ENCODE peak calls at places on chromosomes 5 and 9, in five cellular contexts. One of them, this sample, is unnamed.

GRCh38 chr5:82376309-82376708 is 98.2 kb upstream of the RPS23 start:
- DNase-seq in WTC11: no peak
- DNase-seq in cardiac fibroblast: no peak
- DNase-seq in left ventricle myocardium inferior: no peak
- DNase-seq in nephron progenitor cell: no peak
- DNase-seq in this sample: no peak

GRCh38 chr9:83062653-83063527 is at the start of gene RASEF:
- DNase-seq in WTC11: peak
- DNase-seq in cardiac fibroblast: no peak
- DNase-seq in left ventricle myocardium inferior: no peak
- DNase-seq in nephron progenitor cell: peak
- DNase-seq in this sample: peak

GRCh38 chr5:179244051-179244450 is 101.2 kb downstream of the ADAMTS2 start:
- DNase-seq in WTC11: no peak
- DNase-seq in cardiac fibroblast: peak
- DNase-seq in left ventricle myocardium inferior: no peak
- DNase-seq in nephron progenitor cell: no peak
- DNase-seq in this sample: no peak

GRCh38 chr9:69554945-69555344 is 117.2 kb downstream of the APBA1 start:
- DNase-seq in WTC11: no peak
- DNase-seq in cardiac fibroblast: peak
- DNase-seq in left ventricle myocardium inferior: no peak
- DNase-seq in nephron progenitor cell: no peak
- DNase-seq in this sample: no peak

GRCh38 chr5:134100283-134101011 is 14.0 kb upstream of the TCF7 start:
- DNase-seq in WTC11: peak
- DNase-seq in cardiac fibroblast: peak
- DNase-seq in left ventricle myocardium inferior: no peak
- DNase-seq in nephron progenitor cell: no peak
- DNase-seq in this sample: no peak

GRCh38 chr5:119400248-119400647 is 44.4 kb downstream of the TNFAIP8 start:
- DNase-seq in WTC11: no peak
- DNase-seq in cardiac fibroblast: no peak
- DNase-seq in left ventricle myocardium inferior: no peak
- DNase-seq in nephron progenitor cell: peak
- DNase-seq in this sample: no peak

GRCh38 chr5:150300496-150301169 is 2.1 kb downstream of the ARSI start:
- DNase-seq in WTC11: no peak
- DNase-seq in cardiac fibroblast: no peak
- DNase-seq in left ventricle myocardium inferior: no peak
- DNase-seq in nephron progenitor cell: no peak
- DNase-seq in this sample: no peak

GRCh38 chr9:37410969-37411785 is 11.3 kb upstream of the GRHPR start:
- DNase-seq in WTC11: peak
- DNase-seq in cardiac fibroblast: peak
- DNase-seq in left ventricle myocardium inferior: no peak
- DNase-seq in nephron progenitor cell: no peak
- DNase-seq in this sample: no peak

GRCh38 chr9:130870491-130871381 is 25.9 kb downstream of the QRFP start:
- DNase-seq in WTC11: no peak
- DNase-seq in cardiac fibroblast: no peak
- DNase-seq in left ventricle myocardium inferior: no peak
- DNase-seq in nephron progenitor cell: no peak
- DNase-seq in this sample: no peak

GRCh38 chr9:15824310-15824709 is 271.5 kb downstream of the CCDC171 start:
- DNase-seq in WTC11: peak
- DNase-seq in cardiac fibroblast: peak
- DNase-seq in left ventricle myocardium inferior: no peak
- DNase-seq in nephron progenitor cell: no peak
- DNase-seq in this sample: no peak

GRCh38 chr9:107489144-107489673 is 360 bp downstream of the KLF4 start:
- DNase-seq in WTC11: no peak
- DNase-seq in cardiac fibroblast: peak
- DNase-seq in left ventricle myocardium inferior: no peak
- DNase-seq in nephron progenitor cell: no peak
- DNase-seq in this sample: no peak

GRCh38 chr5:69024241-69024651 is 69.6 kb upstream of the SLC30A5 start:
- DNase-seq in WTC11: peak
- DNase-seq in cardiac fibroblast: peak
- DNase-seq in left ventricle myocardium inferior: no peak
- DNase-seq in nephron progenitor cell: no peak
- DNase-seq in this sample: no peak

GRCh38 chr9:126684345-126684744 is 70.6 kb downstream of the LMX1B start:
- DNase-seq in WTC11: no peak
- DNase-seq in cardiac fibroblast: no peak
- DNase-seq in left ventricle myocardium inferior: peak
- DNase-seq in nephron progenitor cell: no peak
- DNase-seq in this sample: no peak

GRCh38 chr5:138659121-138659520 is 83.9 kb upstream of the HSPA9 start:
- DNase-seq in WTC11: no peak
- DNase-seq in cardiac fibroblast: no peak
- DNase-seq in left ventricle myocardium inferior: no peak
- DNase-seq in nephron progenitor cell: no peak
- DNase-seq in this sample: no peak

GRCh38 chr5:65481635-65482271 is at the start of gene ADAMTS6:
- DNase-seq in WTC11: peak
- DNase-seq in cardiac fibroblast: peak
- DNase-seq in left ventricle myocardium inferior: peak
- DNase-seq in nephron progenitor cell: peak
- DNase-seq in this sample: peak
- TF ChIP-seq CTCF in WTC11: no peak
- TF ChIP-seq CTCF in cardiac fibroblast: no peak
- TF ChIP-seq CTCF in left ventricle myocardium inferior: no peak
- TF ChIP-seq CTCF in nephron progenitor cell: no peak
- TF ChIP-seq CTCF in this sample: no peak

GRCh38 chr9:97847474-97848236 is 5.4 kb upstream of the FOXE1 start:
- DNase-seq in WTC11: no peak
- DNase-seq in cardiac fibroblast: no peak
- DNase-seq in left ventricle myocardium inferior: no peak
- DNase-seq in nephron progenitor cell: no peak
- DNase-seq in this sample: no peak

GRCh38 chr9:97848582-97849237 is 4.3 kb upstream of the FOXE1 start:
- DNase-seq in WTC11: no peak
- DNase-seq in cardiac fibroblast: no peak
- DNase-seq in left ventricle myocardium inferior: no peak
- DNase-seq in nephron progenitor cell: peak
- DNase-seq in this sample: no peak

GRCh38 chr9:97846347-97846746 is 6.7 kb upstream of the FOXE1 start:
- DNase-seq in WTC11: no peak
- DNase-seq in cardiac fibroblast: no peak
- DNase-seq in left ventricle myocardium inferior: no peak
- DNase-seq in nephron progenitor cell: no peak
- DNase-seq in this sample: no peak

GRCh38 chr9:97849980-97850379 is 3.0 kb upstream of the FOXE1 start:
- DNase-seq in WTC11: no peak
- DNase-seq in cardiac fibroblast: no peak
- DNase-seq in left ventricle myocardium inferior: no peak
- DNase-seq in nephron progenitor cell: no peak
- DNase-seq in this sample: no peak

DNA sequence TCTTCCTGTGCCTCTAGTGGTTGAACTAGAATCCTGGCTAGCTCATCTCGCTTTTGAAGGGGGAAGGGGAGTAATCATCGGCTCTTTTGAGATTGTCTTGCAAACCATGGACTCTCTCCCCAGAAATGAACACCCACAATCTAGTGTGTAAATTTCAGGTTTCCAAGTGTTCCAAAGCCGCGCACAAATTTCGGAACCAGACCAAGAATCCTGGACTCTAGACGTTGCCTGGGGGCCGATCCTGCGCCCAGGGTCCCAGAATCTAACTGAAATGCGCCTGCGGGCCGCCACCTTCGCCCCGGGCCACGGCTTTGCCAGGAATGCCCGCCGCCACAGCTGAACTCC is 4.8 kb upstream of the FOXE1 start:
- DNase-seq in WTC11: no peak
- DNase-seq in cardiac fibroblast: no peak
- DNase-seq in left ventricle myocardium inferior: no peak
- DNase-seq in nephron progenitor cell: no peak
- DNase-seq in this sample: no peak
- TF ChIP-seq CTCF in WTC11: no peak
- TF ChIP-seq CTCF in cardiac fibroblast: peak
- TF ChIP-seq CTCF in left ventricle myocardium inferior: no peak
- TF ChIP-seq CTCF in nephron progenitor cell: no peak
- TF ChIP-seq CTCF in this sample: peak

GRCh38 chr9:124511426-124511840 is 4.2 kb upstream of the NR5A1 start:
- DNase-seq in WTC11: no peak
- DNase-seq in cardiac fibroblast: no peak
- DNase-seq in left ventricle myocardium inferior: no peak
- DNase-seq in nephron progenitor cell: no peak
- DNase-seq in this sample: no peak
- TF ChIP-seq CTCF in WTC11: no peak
- TF ChIP-seq CTCF in cardiac fibroblast: no peak
- TF ChIP-seq CTCF in left ventricle myocardium inferior: no peak
- TF ChIP-seq CTCF in nephron progenitor cell: no peak
- TF ChIP-seq CTCF in this sample: no peak

DNA sequence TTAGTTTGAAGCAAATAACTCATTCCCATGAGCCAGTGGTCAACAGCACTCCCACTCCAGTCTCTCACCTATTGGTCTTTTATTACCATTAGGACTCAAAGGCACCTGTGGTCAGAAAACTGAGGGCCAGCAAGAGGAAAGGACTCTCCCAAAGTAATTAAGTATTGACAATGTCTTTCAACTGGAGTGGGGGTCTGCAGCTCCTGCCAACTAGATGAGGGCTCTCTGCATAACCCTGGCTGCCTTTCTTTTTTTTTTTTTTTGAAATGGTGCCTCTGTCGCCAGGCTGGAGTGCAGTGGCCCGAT is 577 bp upstream of the CDK5RAP2 start:
- DNase-seq in WTC11: no peak
- DNase-seq in cardiac fibroblast: no peak
- DNase-seq in left ventricle myocardium inferior: no peak
- DNase-seq in nephron progenitor cell: no peak
- DNase-seq in this sample: no peak
- TF ChIP-seq CTCF in WTC11: no peak
- TF ChIP-seq CTCF in cardiac fibroblast: no peak
- TF ChIP-seq CTCF in left ventricle myocardium inferior: no peak
- TF ChIP-seq CTCF in nephron progenitor cell: no peak
- TF ChIP-seq CTCF in this sample: no peak

GRCh38 chr5:79663212-79663611 is 26.4 kb upstream of the CMYA5 start:
- DNase-seq in WTC11: no peak
- DNase-seq in cardiac fibroblast: no peak
- DNase-seq in left ventricle myocardium inferior: no peak
- DNase-seq in nephron progenitor cell: no peak
- DNase-seq in this sample: no peak

GRCh38 chr5:79672392-79672791 is 17.2 kb upstream of the CMYA5 start:
- DNase-seq in WTC11: no peak
- DNase-seq in cardiac fibroblast: no peak
- DNase-seq in left ventricle myocardium inferior: no peak
- DNase-seq in nephron progenitor cell: no peak
- DNase-seq in this sample: no peak

DNA sequence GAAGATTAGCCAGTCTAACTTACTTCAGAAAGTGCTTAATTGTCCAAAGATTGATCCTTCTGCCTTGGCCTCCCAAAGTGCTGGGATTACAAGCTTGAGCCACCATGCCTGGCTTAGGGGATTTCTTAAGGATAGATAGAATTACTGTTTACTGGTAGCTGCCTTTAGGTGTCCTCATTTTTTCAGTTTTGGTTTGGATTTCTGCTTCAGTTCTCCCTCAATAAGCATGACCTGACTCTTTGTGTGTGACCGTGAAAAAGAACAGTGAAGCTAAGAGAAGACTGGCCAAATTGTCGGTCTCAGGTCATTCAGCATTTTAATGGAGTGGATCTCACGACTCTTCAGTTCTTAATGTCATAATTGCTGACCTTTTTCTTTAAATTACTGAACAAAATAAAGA is 22.9 kb upstream of the CMYA5 start:
- DNase-seq in WTC11: no peak
- DNase-seq in cardiac fibroblast: no peak
- DNase-seq in left ventricle myocardium inferior: no peak
- DNase-seq in nephron progenitor cell: no peak
- DNase-seq in this sample: no peak
- TF ChIP-seq CTCF in WTC11: no peak
- TF ChIP-seq CTCF in cardiac fibroblast: no peak
- TF ChIP-seq CTCF in left ventricle myocardium inferior: no peak
- TF ChIP-seq CTCF in nephron progenitor cell: no peak
- TF ChIP-seq CTCF in this sample: no peak

DNA sequence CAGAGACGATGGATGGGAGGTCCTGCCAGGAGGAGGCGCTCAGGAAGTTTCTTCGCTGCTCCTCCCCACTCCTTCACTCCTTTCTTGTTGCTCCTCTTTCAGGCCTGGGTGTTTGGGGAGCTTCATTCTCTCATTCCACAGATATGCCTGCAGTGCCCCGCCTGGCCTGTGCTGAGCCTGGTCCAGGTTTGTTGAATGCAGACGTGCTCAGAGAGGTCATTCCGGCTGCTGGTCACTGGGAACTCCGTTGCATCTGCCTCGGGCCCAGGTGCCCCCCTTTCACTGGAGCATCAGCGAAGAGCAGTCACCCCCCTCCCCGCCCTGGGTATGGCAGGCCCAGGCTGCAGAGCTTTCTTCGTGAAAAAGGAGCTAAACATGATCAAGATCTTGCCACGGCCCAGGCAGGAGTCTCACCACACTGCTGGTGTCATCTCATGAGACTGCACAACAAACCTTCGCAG is 15.5 kb downstream of the SURF6 start:
- DNase-seq in WTC11: peak
- DNase-seq in cardiac fibroblast: no peak
- DNase-seq in left ventricle myocardium inferior: no peak
- DNase-seq in nephron progenitor cell: no peak
- DNase-seq in this sample: no peak
- TF ChIP-seq CTCF in WTC11: no peak
- TF ChIP-seq CTCF in cardiac fibroblast: no peak
- TF ChIP-seq CTCF in left ventricle myocardium inferior: no peak
- TF ChIP-seq CTCF in nephron progenitor cell: no peak
- TF ChIP-seq CTCF in this sample: no peak

GRCh38 chr5:151770383-151771258 is 1.1 kb upstream of the G3BP1 start:
- DNase-seq in WTC11: peak
- DNase-seq in cardiac fibroblast: peak
- DNase-seq in left ventricle myocardium inferior: peak
- DNase-seq in nephron progenitor cell: peak
- DNase-seq in this sample: peak
- TF ChIP-seq CTCF in WTC11: no peak
- TF ChIP-seq CTCF in cardiac fibroblast: no peak
- TF ChIP-seq CTCF in left ventricle myocardium inferior: no peak
- TF ChIP-seq CTCF in nephron progenitor cell: no peak
- TF ChIP-seq CTCF in this sample: no peak

DNA sequence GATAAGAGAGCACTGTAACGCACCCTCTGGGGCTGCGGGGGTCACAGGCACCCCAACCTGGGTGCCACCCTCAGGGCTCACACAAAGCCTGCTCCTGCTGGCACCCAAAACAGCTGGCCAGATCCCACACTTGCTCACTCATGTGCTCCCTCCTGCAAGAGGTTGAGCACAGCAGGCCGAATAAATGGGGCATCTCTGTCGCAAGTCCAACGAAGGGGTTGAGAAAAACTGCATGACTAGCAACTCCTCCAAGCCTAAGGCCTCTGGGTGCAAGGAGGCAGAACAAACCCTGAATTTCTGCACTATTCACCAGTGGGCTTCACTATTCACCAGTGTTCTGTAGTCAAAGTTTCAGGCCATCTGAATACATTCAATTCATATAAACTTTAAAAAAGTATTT is 80.4 kb downstream of the SECISBP2 start:
- DNase-seq in WTC11: no peak
- DNase-seq in cardiac fibroblast: no peak
- DNase-seq in left ventricle myocardium inferior: no peak
- DNase-seq in nephron progenitor cell: no peak
- DNase-seq in this sample: no peak
- TF ChIP-seq CTCF in WTC11: no peak
- TF ChIP-seq CTCF in cardiac fibroblast: no peak
- TF ChIP-seq CTCF in left ventricle myocardium inferior: no peak
- TF ChIP-seq CTCF in nephron progenitor cell: no peak
- TF ChIP-seq CTCF in this sample: no peak

GRCh38 chr9:35566417-35566816 is 38.6 kb upstream of the TESK1 start:
- DNase-seq in WTC11: no peak
- DNase-seq in cardiac fibroblast: peak
- DNase-seq in left ventricle myocardium inferior: no peak
- DNase-seq in nephron progenitor cell: no peak
- DNase-seq in this sample: no peak
- TF ChIP-seq CTCF in WTC11: no peak
- TF ChIP-seq CTCF in cardiac fibroblast: peak
- TF ChIP-seq CTCF in left ventricle myocardium inferior: no peak
- TF ChIP-seq CTCF in nephron progenitor cell: no peak
- TF ChIP-seq CTCF in this sample: no peak